ENCODE peak calls at places on chromosomes 3 and 15, in five cellular contexts. V is GM03348; C is stimulated activated naive CD4-positive, alpha-beta T cell; G is NAMALWA; S is OCI-M1. O is an unnamed sample.

GRCh38 chr15:61879219-61879618 is 181.0 kb downstream of the VPS13C start:
- DNase-seq in S (no peak), G (no peak), C (no peak), V (no peak), O (no peak)

GRCh38 chr3:180433172-180433571 is 168.8 kb upstream of the TTC14 start:
- DNase-seq in V (peak), S (no peak), C (no peak), G (no peak), O (no peak)

GRCh38 chr15:88647362-88648105 is 8.7 kb downstream of the ISG20 start:
- DNase-seq in G (peak), C (no peak), S (no peak), V (no peak), O (no peak)

GRCh38 chr15:47717036-47717611 is at the start of gene SEMA6D:
- DNase-seq in C (no peak), S (no peak), G (no peak), V (peak), O (no peak)

GRCh38 chr3:195542261-195542660 is 864 bp downstream of the PPP1R2 start:
- DNase-seq in S (peak), V (peak), C (no peak), G (peak), O (no peak)

GRCh38 chr15:99211926-99212325 is 37.5 kb downstream of the TTC23 start:
- DNase-seq in G (no peak), S (no peak), C (no peak), V (no peak), O (no peak)

GRCh38 chr3:30933478-30934207 is 39.2 kb upstream of the GADL1 start:
- DNase-seq in V (no peak), S (no peak), C (no peak), G (no peak), O (no peak)

GRCh38 chr15:73972984-73973682 is 19.0 kb downstream of the STOML1 start:
- DNase-seq in G (peak), V (peak), S (peak), C (peak), O (peak)

GRCh38 chr3:131846296-131846924 is 188.4 kb downstream of the CPNE4 start:
- DNase-seq in G (no peak), V (no peak), C (no peak), S (no peak), O (no peak)

GRCh38 chr15:60079210-60079609 is 75.1 kb downstream of the FOXB1 start:
- DNase-seq in S (peak), C (no peak), G (peak), V (no peak), O (no peak)

GRCh38 chr15:38254065-38254883 is 1.6 kb downstream of the SPRED1 start:
- DNase-seq in S (peak), C (peak), G (peak), V (peak), O (peak)

GRCh38 chr15:70240082-70240481 is 142.4 kb upstream of the TLE3 start:
- DNase-seq in V (no peak), S (no peak), C (no peak), G (no peak), O (no peak)

GRCh38 chr15:66075947-66076346 is 177.6 kb downstream of the MEGF11 start:
- DNase-seq in V (no peak), G (no peak), C (no peak), S (no peak), O (no peak)

GRCh38 chr3:49470714-49471420 is 800 bp downstream of the DAG1 start:
- DNase-seq in V (no peak), S (no peak), C (peak), G (peak), O (no peak)

GRCh38 chr3:126311338-126311978 is 45.8 kb downstream of the KLF15 start:
- DNase-seq in C (no peak), S (no peak), G (no peak), V (no peak), O (no peak)

GRCh38 chr3:20056727-20057611 is 16.7 kb downstream of the KAT2B start:
- DNase-seq in C (no peak), S (no peak), G (no peak), V (peak), O (no peak)

GRCh38 chr15:59993950-59994401 is 10.1 kb upstream of the FOXB1 start:
- DNase-seq in S (peak), G (peak), V (no peak), C (no peak), O (no peak)

GRCh38 chr3:181725830-181726229 is 14.1 kb downstream of the SOX2 start:
- DNase-seq in S (no peak), V (no peak), G (no peak), C (no peak), O (no peak)

GRCh38 chr15:42919794-42920280 is 741 bp downstream of the TTBK2 start:
- DNase-seq in C (no peak), S (peak), V (peak), G (peak), O (peak)

GRCh38 chr15:50883903-50884302 is 24.6 kb upstream of the AP4E1 start:
- DNase-seq in C (no peak), S (peak), V (peak), G (no peak), O (no peak)

GRCh38 chr3:196246612-196247308 is 30.4 kb downstream of the SLC51A start:
- DNase-seq in C (no peak), G (no peak), S (no peak), V (peak), O (no peak)

GRCh38 chr15:29613951-29614382 is 208.3 kb downstream of the TJP1 start:
- DNase-seq in V (no peak), S (no peak), G (no peak), C (no peak), O (no peak)

GRCh38 chr3:158261371-158261991 is 151.6 kb downstream of the RSRC1 start:
- DNase-seq in S (no peak), G (peak), C (no peak), V (no peak), O (no peak)

GRCh38 chr15:77508541-77509505 is 88.1 kb downstream of the HMG20A start:
- DNase-seq in G (no peak), S (no peak), C (no peak), V (peak), O (no peak)

GRCh38 chr3:31613654-31614053 is 80.9 kb downstream of the STT3B start:
- DNase-seq in C (no peak), S (no peak), G (no peak), V (no peak), O (no peak)

GRCh38 chr3:133384331-133385027 is 15.4 kb upstream of the BFSP2 start:
- DNase-seq in C (no peak), S (peak), V (peak), G (peak), O (no peak)

GRCh38 chr15:75054172-75054897 is 30.9 kb downstream of the PPCDC start:
- DNase-seq in S (peak), G (no peak), V (no peak), C (no peak), O (no peak)

GRCh38 chr15:82852906-82853635 is 43.6 kb downstream of the WHAMM start:
- DNase-seq in G (no peak), S (no peak), V (no peak), C (no peak), O (no peak)

GRCh38 chr15:58232273-58233065 is 94.3 kb downstream of the AQP9 start:
- DNase-seq in V (no peak), G (no peak), C (no peak), S (no peak), O (no peak)

GRCh38 chr15:55799287-55800212 is 56.6 kb upstream of the PRTG start:
- DNase-seq in G (peak), V (peak), S (peak), C (no peak), O (no peak)

GRCh38 chr3:66153961-66154923 is 66.6 kb upstream of the SLC25A26 start:
- DNase-seq in C (no peak), G (no peak), V (peak), S (no peak), O (no peak)

GRCh38 chr3:98732239-98733054 is 30.7 kb upstream of the ST3GAL6 start:
- DNase-seq in C (no peak), S (no peak), G (no peak), V (peak), O (peak)

GRCh38 chr15:89075121-89075640 is 13.1 kb upstream of the ABHD2 start:
- DNase-seq in S (no peak), C (no peak), V (no peak), G (no peak), O (no peak)

GRCh38 chr15:48017747-48018146 is 103.0 kb upstream of the SLC24A5 start:
- DNase-seq in V (no peak), C (no peak), S (no peak), G (no peak), O (no peak)